ENCODE peak calls at places on chromosomes 11 and 22, in seven cellular contexts. A is heart right ventricle, K is endodermal cell, U is fibroblast of lung, E is A549, H is prostate gland, I is mesendoderm. J is an unnamed sample.
A peak's percentile ranks its signal among the peaks of the same experiment; 100 is the strongest.

GRCh38 chr11:133052537-133052936 is 479.8 kb downstream of the OPCML start:
- DNase-seq in I (no peak), H (no peak), A (peak; percentile 22), U (no peak), K (no peak), E (no peak), J (no peak)

GRCh38 chr11:106959800-106960199 is 58.5 kb downstream of the GUCY1A2 start:
- DNase-seq in E (no peak), I (peak; percentile 53), A (no peak), H (no peak), U (peak; percentile 54), K (no peak), J (no peak)

GRCh38 chr22:50296658-50297490 is 10.6 kb downstream of the PLXNB2 start:
- DNase-seq in U (no peak), I (no peak), H (no peak), K (no peak), A (no peak), E (no peak), J (no peak)

GRCh38 chr11:3001496-3001895 is 9.4 kb upstream of the NAP1L4 start:
- DNase-seq in U (peak; percentile 40), K (no peak), I (no peak), A (peak; percentile 62), H (peak; percentile 67), E (no peak), J (no peak)

GRCh38 chr11:2885017-2885675 is 429 bp downstream of the CDKN1C start:
- DNase-seq in E (peak; percentile 64), H (peak; percentile 58), U (peak; percentile 47), A (peak; percentile 52), I (peak; percentile 68), K (peak; percentile 82), J (peak; percentile 91)

GRCh38 chr22:18068381-18068988 is 9.3 kb upstream of the PEX26 start:
- DNase-seq in K (no peak), A (peak; percentile 61), U (peak; percentile 65), H (no peak), E (no peak), I (peak; percentile 79), J (no peak)

GRCh38 chr22:43008509-43008908 is 6.4 kb downstream of the PACSIN2 start:
- DNase-seq in I (no peak), A (no peak), U (no peak), E (no peak), H (no peak), K (no peak), J (no peak)

GRCh38 chr11:96200243-96200642 is 142.8 kb downstream of the MAML2 start:
- DNase-seq in A (no peak), H (no peak), E (peak; percentile 19), U (peak; percentile 88), I (peak; percentile 55), K (no peak), J (no peak)

GRCh38 chr11:8683115-8683807 is 669 bp downstream of the RPL27A start:
- DNase-seq in U (no peak), I (peak; percentile 45), H (no peak), A (no peak), K (no peak), E (no peak), J (no peak)

GRCh38 chr11:8682219-8683114 is at the start of the genes RPL27A and TRIM66:
- DNase-seq in E (peak; percentile 97), U (peak; percentile 94), A (peak; percentile 99), I (peak; percentile 98), H (peak; percentile 97), K (peak; percentile 99), J (peak; percentile 99)

GRCh38 chr11:8684600-8685290 is 2.2 kb downstream of the RPL27A start:
- DNase-seq in I (no peak), H (no peak), U (no peak), K (no peak), A (no peak), E (no peak), J (no peak)

GRCh38 chr11:8679006-8679405 is 3.5 kb downstream of the TRIM66 start:
- DNase-seq in U (no peak), I (no peak), H (no peak), K (no peak), A (no peak), E (no peak), J (no peak)

GRCh38 chr11:8681837-8682218 is 637 bp downstream of the TRIM66 start:
- DNase-seq in H (no peak), I (no peak), A (no peak), E (no peak), K (no peak), U (no peak), J (no peak)
- H3K4me1 ChIP-seq in H (peaks cover 8% of the 10 kb centered on the region), I (peaks cover 2% of the 10 kb centered on the region), A (peaks cover 29% of the 10 kb centered on the region), E (peaks cover 28% of the 10 kb centered on the region), K (peaks cover 19% of the 10 kb centered on the region), U (peaks cover 6% of the 10 kb centered on the region), J (peaks cover 36% of the 10 kb centered on the region)

GRCh38 chr22:35746248-35746647 is 28.6 kb downstream of the APOL5 start:
- DNase-seq in H (no peak), U (no peak), A (no peak), K (no peak), I (no peak), E (no peak), J (no peak)

GRCh38 chr22:35752172-35752832 is 34.6 kb downstream of the APOL5 start:
- DNase-seq in U (no peak), H (no peak), A (no peak), E (no peak), K (no peak), I (no peak), J (no peak)

GRCh38 chr22:35746946-35747703 is 29.5 kb downstream of the APOL5 start:
- DNase-seq in U (peak; percentile 60), K (no peak), E (no peak), A (no peak), I (no peak), H (no peak), J (no peak)

GRCh38 chr22:35752833-35753189 is 35.1 kb downstream of the APOL5 start:
- DNase-seq in E (no peak), I (no peak), H (no peak), K (no peak), A (no peak), U (no peak), J (no peak)

GRCh38 chr22:35749808-35750207 is 32.1 kb downstream of the APOL5 start:
- DNase-seq in H (no peak), E (no peak), I (peak; percentile 24), U (peak; percentile 35), A (no peak), K (no peak), J (no peak)
- H3K27ac ChIP-seq in H (no peak overlapping the region), E (no peak overlapping the region), I (no peak overlapping the region), U (no peak overlapping the region), A (no peak overlapping the region), K (no peak overlapping the region), J (no peak overlapping the region)

GRCh38 chr11:34185926-34186841 is 80.8 kb downstream of the NAT10 start:
- DNase-seq in H (no peak), I (peak; percentile 54), U (no peak), K (no peak), A (no peak), E (no peak), J (no peak)
- H3K4me3 ChIP-seq in H (no peak overlapping the region), I (no peak overlapping the region), U (no peak overlapping the region), K (no peak overlapping the region), A (no peak overlapping the region), E (no peak overlapping the region), J (no peak overlapping the region)

GRCh38 chr11:78192223-78192719 is 3.6 kb downstream of the USP35 start:
- DNase-seq in E (no peak), I (no peak), U (no peak), K (no peak), H (no peak), A (no peak), J (peak; percentile 61)
- H3K4me1 ChIP-seq in E (peaks cover 22% of the 10 kb centered on the region), I (peaks cover 4% of the 10 kb centered on the region), U (peaks cover 12% of the 10 kb centered on the region), K (peaks cover 12% of the 10 kb centered on the region), H (no peaks in the 10 kb centered on the region), A (peaks cover 37% of the 10 kb centered on the region), J (peaks cover 26% of the 10 kb centered on the region)

DNA sequence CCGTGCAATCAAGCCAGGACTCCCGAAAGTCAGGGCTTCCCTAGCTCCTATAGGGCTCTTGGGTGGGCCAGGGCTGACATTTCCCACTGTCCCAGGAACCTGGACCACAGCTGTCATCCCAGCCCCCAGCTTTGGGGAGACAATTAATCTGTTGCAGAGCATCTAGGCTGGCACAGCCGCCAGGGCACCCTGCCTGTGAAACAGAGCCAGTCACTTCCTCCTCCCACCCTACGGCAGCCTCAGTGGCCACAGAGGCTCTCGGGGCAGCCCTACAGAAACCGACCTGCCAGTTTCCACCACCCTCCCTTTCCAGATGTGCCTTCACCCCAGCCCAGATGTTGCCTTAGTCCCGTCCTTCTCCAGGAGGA is 67.1 kb downstream of the PDE2A start:
- DNase-seq in E (no peak), I (no peak), A (no peak), K (no peak), H (no peak), U (no peak), J (no peak)
- H3K27ac ChIP-seq in E (no peak overlapping the region), I (no peak overlapping the region), A (no peak overlapping the region), K (no peak overlapping the region), H (no peak overlapping the region), U (no peak overlapping the region), J (peak overlapping the region; percentile 62)

DNA sequence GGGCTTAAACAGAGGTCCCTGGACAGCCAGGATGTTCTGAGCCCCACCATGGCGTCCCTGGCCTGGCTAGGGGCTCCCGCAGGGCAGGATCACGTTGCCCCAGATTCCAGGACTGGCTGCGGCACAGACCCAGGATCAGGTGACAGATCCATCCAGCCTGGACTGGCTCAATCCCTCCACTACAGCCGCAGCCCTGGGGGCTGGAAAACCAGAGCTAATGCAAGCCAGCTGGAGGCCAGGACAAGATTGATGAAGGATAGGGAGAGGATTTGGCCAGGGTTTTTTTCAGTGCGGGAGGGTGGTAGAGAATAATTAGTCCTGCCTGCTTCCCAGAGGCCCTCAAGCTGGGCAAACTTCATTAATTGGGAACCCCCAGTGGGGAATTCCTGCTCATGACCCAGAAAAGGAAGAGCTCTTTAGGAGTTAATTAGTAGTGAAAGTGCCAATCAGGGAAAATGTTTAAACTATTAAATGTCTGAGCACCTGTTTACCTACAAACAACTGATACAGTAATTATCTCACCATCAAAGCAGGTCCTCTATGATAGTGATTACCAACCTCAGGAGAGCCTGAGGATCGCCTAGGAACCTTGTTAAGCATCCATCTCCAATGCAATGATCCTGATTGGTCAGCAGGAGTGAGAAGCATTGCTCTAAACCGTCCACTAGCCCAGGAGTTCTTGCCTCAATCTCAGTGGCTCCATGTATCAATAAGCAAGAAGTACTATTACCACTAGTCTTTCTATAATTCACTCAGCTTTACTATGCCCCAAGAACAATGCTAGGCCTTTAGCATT is 33.0 kb upstream of the MYOD1 start:
- DNase-seq in H (no peak), E (no peak), U (peak; percentile 75), K (no peak), A (no peak), I (peak; percentile 6), J (no peak)
- H3K4me3 ChIP-seq in H (no peak overlapping the region), E (no peak overlapping the region), U (no peak overlapping the region), K (no peak overlapping the region), A (no peak overlapping the region), I (no peak overlapping the region), J (no peak overlapping the region)

DNA sequence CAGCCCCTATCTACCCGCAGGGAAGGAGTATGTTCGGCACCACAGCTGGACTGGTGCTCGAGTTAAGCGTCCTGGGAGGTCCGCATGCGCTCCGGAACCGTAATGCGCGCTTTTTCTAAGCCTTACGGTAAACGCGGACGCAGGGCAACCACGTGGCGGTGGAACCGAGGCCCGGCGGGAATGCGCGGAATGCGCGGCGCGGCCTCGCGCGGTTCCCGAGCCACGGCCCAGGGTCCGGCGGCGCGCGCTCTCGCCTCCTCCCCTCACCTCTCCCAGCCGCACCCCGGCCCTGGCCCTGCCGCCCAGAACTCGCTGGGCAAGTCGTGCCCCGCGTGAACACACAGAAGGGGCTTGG is 4.5 kb upstream of the CCND1 start:
- DNase-seq in U (peak; percentile 91), A (peak; percentile 88), E (peak; percentile 90), K (peak; percentile 93), H (no peak), I (peak; percentile 90), J (no peak)
- H3K4me1 ChIP-seq in U (peaks cover 7% of the 10 kb centered on the region), A (peaks cover 55% of the 10 kb centered on the region), E (peaks cover 17% of the 10 kb centered on the region), K (peaks cover 11% of the 10 kb centered on the region), H (peaks cover 23% of the 10 kb centered on the region), I (peaks cover 6% of the 10 kb centered on the region), J (peaks cover 56% of the 10 kb centered on the region)

J was measured in spleen.